ENCODE peak calls at places on chromosome 21, in seven cellular contexts. U is mucosa of descending colon; W is type B pancreatic cell; L is mesothelial cell of epicardium; F is foreskin keratinocyte; R is pancreas; T is CD4-positive, alpha-beta T cell. N is an unnamed sample.

GRCh38 chr21:41431788-41432548 is 5.9 kb downstream of the MX1 start:
- DNase-seq in L (no peak), T (no peak), W (peak), F (no peak), U (no peak), R (no peak), N (no peak)

GRCh38 chr21:38821248-38821647 is 15.5 kb downstream of the ETS2 start:
- DNase-seq in F (no peak), R (no peak), L (no peak), T (no peak), W (no peak), U (peak), N (no peak)

GRCh38 chr21:32826317-32827167 is 55.0 kb upstream of the PAXBP1 start:
- DNase-seq in L (no peak), W (no peak), F (peak), T (no peak), U (no peak), R (no peak), N (no peak)

GRCh38 chr21:41227357-41228005 is 59.5 kb downstream of the BACE2 start:
- DNase-seq in U (no peak), W (no peak), F (no peak), T (no peak), R (no peak), L (no peak), N (no peak)

GRCh38 chr21:42535602-42536171 is 22.0 kb downstream of the SLC37A1 start:
- DNase-seq in L (no peak), U (peak), F (no peak), T (no peak), R (no peak), W (no peak), N (peak)

GRCh38 chr21:36482673-36483072 is 2.8 kb upstream of the CLDN14 start:
- DNase-seq in U (no peak), W (no peak), F (no peak), L (no peak), T (no peak), R (no peak), N (no peak)

GRCh38 chr21:39105341-39105765 is 77.9 kb downstream of the PSMG1 start:
- DNase-seq in L (no peak), T (no peak), U (no peak), R (no peak), F (no peak), W (peak), N (no peak)

GRCh38 chr21:21101911-21102310 is 103.7 kb downstream of the NCAM2 start:
- DNase-seq in T (no peak), L (no peak), F (peak), U (no peak), W (no peak), R (no peak), N (no peak)

GRCh38 chr21:33078907-33079582 is 9.1 kb downstream of the OLIG1 start:
- DNase-seq in F (peak), R (no peak), U (no peak), W (no peak), T (no peak), L (no peak), N (peak)

GRCh38 chr21:29300547-29301138 is 1.9 kb downstream of the BACH1 start:
- DNase-seq in T (no peak), U (no peak), F (peak), R (no peak), L (no peak), W (no peak), N (no peak)

GRCh38 chr21:26572668-26573381 is at the start of gene CYYR1:
- DNase-seq in U (peak), W (peak), T (no peak), F (peak), L (peak), R (peak), N (no peak)

GRCh38 chr21:30620522-30620921 is at the start of gene KRTAP20-4:
- DNase-seq in F (no peak), T (no peak), L (no peak), W (no peak), U (no peak), R (no peak), N (no peak)

GRCh38 chr21:41396452-41397107 is 29.5 kb upstream of the MX1 start:
- DNase-seq in F (peak), L (no peak), W (no peak), U (peak), T (no peak), R (no peak), N (no peak)

GRCh38 chr21:31557956-31558838 is 101.3 kb upstream of the SOD1 start:
- DNase-seq in T (peak), R (peak), U (peak), L (peak), W (peak), F (peak), N (peak)

GRCh38 chr21:26425576-26425975 is 147.5 kb downstream of the CYYR1 start:
- DNase-seq in W (no peak), F (no peak), L (no peak), U (no peak), T (no peak), R (no peak), N (no peak)

GRCh38 chr21:30579351-30579750 is 10.8 kb downstream of the KRTAP22-2 start:
- DNase-seq in T (no peak), F (no peak), R (no peak), U (no peak), W (no peak), L (no peak), N (no peak)

GRCh38 chr21:46099476-46099875 is 1.6 kb downstream of the COL6A2 start:
- DNase-seq in R (peak), L (peak), F (no peak), T (no peak), U (peak), W (no peak), N (no peak)

GRCh38 chr21:20729376-20729775 is 268.8 kb upstream of the NCAM2 start:
- DNase-seq in F (peak), U (no peak), W (no peak), R (no peak), T (no peak), L (no peak), N (no peak)

GRCh38 chr21:28991861-28992525 is 684 bp downstream of the LTN1 start:
- DNase-seq in W (no peak), L (no peak), F (no peak), T (no peak), R (no peak), U (no peak), N (no peak)

GRCh38 chr21:38956791-38957571 is 151.3 kb downstream of the ETS2 start:
- DNase-seq in L (no peak), W (no peak), F (no peak), R (no peak), U (peak), T (no peak), N (peak)

GRCh38 chr21:42306366-42307035 is 8.7 kb downstream of the TFF3 start:
- DNase-seq in U (no peak), L (no peak), W (no peak), R (no peak), F (no peak), T (no peak), N (no peak)

GRCh38 chr21:40923361-40923760 is 76.4 kb upstream of the DSCAM start:
- DNase-seq in W (no peak), T (no peak), U (no peak), F (peak), L (no peak), R (no peak), N (no peak)

GRCh38 chr21:42523941-42524340 is 10.3 kb downstream of the SLC37A1 start:
- DNase-seq in F (no peak), R (no peak), U (no peak), W (no peak), L (no peak), T (no peak), N (no peak)

GRCh38 chr21:42320791-42321190 is 5.6 kb upstream of the TFF3 start:
- DNase-seq in U (no peak), L (no peak), R (no peak), W (peak), T (no peak), F (no peak), N (no peak)

GRCh38 chr21:15122241-15122640 is 57.4 kb upstream of the NRIP1 start:
- DNase-seq in W (no peak), L (no peak), U (no peak), F (no peak), R (no peak), T (no peak), N (no peak)
- TF ChIP-seq CTCF in W (no peak), L (no peak), U (no peak), F (no peak), R (no peak), T (no peak), N (no peak)

DNA sequence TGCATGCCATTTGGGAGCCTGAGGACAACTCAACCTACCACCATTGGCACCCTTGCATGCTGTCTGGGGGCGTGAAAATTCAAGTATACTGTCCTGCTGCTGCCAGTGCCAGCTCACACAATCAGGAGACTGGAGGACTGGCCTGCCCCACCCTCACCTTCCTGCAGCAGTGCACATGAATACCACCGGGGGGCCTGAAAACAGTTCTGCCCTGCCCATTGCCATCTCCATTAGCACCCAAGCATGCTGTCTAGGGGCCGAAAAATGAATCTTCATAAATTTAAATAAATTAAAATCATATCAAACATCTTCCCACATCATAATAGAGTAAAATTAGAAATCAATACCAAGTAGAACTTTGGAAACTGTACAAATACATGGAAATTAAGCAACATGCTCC is 322.1 kb upstream of the TMPRSS15 start:
- DNase-seq in U (no peak), R (no peak), T (no peak), W (no peak), F (peak), L (no peak), N (no peak)
- TF ChIP-seq CTCF in U (no peak), R (no peak), T (no peak), W (no peak), F (peak), L (no peak), N (no peak)

GRCh38 chr21:34743285-34743684 is 74.5 kb downstream of the CLIC6 start:
- DNase-seq in F (peak), U (no peak), W (no peak), R (no peak), T (no peak), L (no peak), N (no peak)
- TF ChIP-seq CTCF in F (no peak), U (no peak), W (no peak), R (no peak), T (no peak), L (no peak), N (no peak)

GRCh38 chr21:44752701-44753235 is 41.4 kb upstream of the TSPEAR start:
- DNase-seq in W (no peak), R (no peak), U (no peak), T (no peak), F (peak), L (no peak), N (no peak)
- TF ChIP-seq CTCF in W (no peak), R (no peak), U (no peak), T (no peak), F (peak), L (no peak), N (no peak)

DNA sequence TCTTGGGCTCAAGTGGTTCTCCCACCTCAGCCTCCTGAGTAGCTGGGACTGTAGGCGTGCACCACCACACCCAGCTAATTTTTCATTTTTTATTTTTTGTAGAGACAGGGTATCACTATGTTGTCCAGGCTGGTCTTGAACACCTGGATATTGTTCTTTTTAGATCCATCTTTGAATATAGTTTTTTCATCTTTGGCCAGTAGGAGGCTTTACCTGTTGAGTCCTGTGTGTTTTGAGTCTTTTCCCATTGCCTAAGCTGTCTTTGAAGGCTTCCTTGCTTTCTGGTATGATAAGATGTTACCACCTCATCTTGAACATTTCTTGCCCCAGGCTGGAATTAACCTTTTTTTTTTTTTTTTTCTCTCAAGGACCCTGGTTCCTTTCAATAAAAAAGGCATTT is 387.8 kb upstream of the RUNX1 start:
- DNase-seq in U (no peak), W (no peak), F (no peak), T (no peak), R (no peak), L (no peak), N (no peak)
- TF ChIP-seq CTCF in U (no peak), W (peak), F (peak), T (no peak), R (no peak), L (no peak), N (no peak)

N was measured in dorsolateral prefrontal cortex.